ENCODE peak calls at places on chromosomes 11 and 22, in ten cellular contexts. One of them, this sample, is unnamed.

GRCh38 chr11:70785372-70785771 is 387.0 kb downstream of the CTTN start:
- DNase-seq in cardiac fibroblast: no peak
- DNase-seq in tibial artery: no peak
- DNase-seq in H1: no peak
- DNase-seq in hepatocyte: no peak
- DNase-seq in fibroblast of pulmonary artery: no peak
- DNase-seq in right atrium auricular region: no peak
- DNase-seq in OCI-LY7: no peak
- DNase-seq in epithelial cell of esophagus: no peak
- DNase-seq in astrocyte of the spinal cord: no peak
- DNase-seq in this sample: no peak

GRCh38 chr11:87778341-87778740 is 396.9 kb downstream of the RAB38 start:
- DNase-seq in epithelial cell of esophagus: peak
- DNase-seq in astrocyte of the spinal cord: peak
- DNase-seq in hepatocyte: no peak
- DNase-seq in cardiac fibroblast: no peak
- DNase-seq in fibroblast of pulmonary artery: no peak
- DNase-seq in right atrium auricular region: no peak
- DNase-seq in OCI-LY7: no peak
- DNase-seq in tibial artery: no peak
- DNase-seq in H1: no peak
- DNase-seq in this sample: no peak

GRCh38 chr22:31927562-31927961 is 16.8 kb upstream of the YWHAH start:
- DNase-seq in epithelial cell of esophagus: no peak
- DNase-seq in hepatocyte: no peak
- DNase-seq in right atrium auricular region: no peak
- DNase-seq in tibial artery: no peak
- DNase-seq in cardiac fibroblast: no peak
- DNase-seq in fibroblast of pulmonary artery: no peak
- DNase-seq in OCI-LY7: no peak
- DNase-seq in astrocyte of the spinal cord: no peak
- DNase-seq in H1: no peak
- DNase-seq in this sample: no peak

GRCh38 chr11:2137202-2138071 is 1.8 kb downstream of the IGF2 start:
- DNase-seq in astrocyte of the spinal cord: peak
- DNase-seq in fibroblast of pulmonary artery: peak
- DNase-seq in H1: peak
- DNase-seq in OCI-LY7: no peak
- DNase-seq in hepatocyte: peak
- DNase-seq in epithelial cell of esophagus: peak
- DNase-seq in cardiac fibroblast: peak
- DNase-seq in tibial artery: no peak
- DNase-seq in right atrium auricular region: peak
- DNase-seq in this sample: peak

GRCh38 chr22:29308791-29309262 is 2.4 kb downstream of the GAS2L1 start:
- DNase-seq in epithelial cell of esophagus: peak
- DNase-seq in astrocyte of the spinal cord: peak
- DNase-seq in cardiac fibroblast: peak
- DNase-seq in OCI-LY7: no peak
- DNase-seq in H1: peak
- DNase-seq in fibroblast of pulmonary artery: peak
- DNase-seq in hepatocyte: no peak
- DNase-seq in tibial artery: peak
- DNase-seq in right atrium auricular region: no peak
- DNase-seq in this sample: no peak

GRCh38 chr22:27115816-27116256 is 458.4 kb downstream of the MIAT start:
- DNase-seq in astrocyte of the spinal cord: peak
- DNase-seq in fibroblast of pulmonary artery: peak
- DNase-seq in H1: no peak
- DNase-seq in hepatocyte: peak
- DNase-seq in epithelial cell of esophagus: peak
- DNase-seq in OCI-LY7: no peak
- DNase-seq in right atrium auricular region: no peak
- DNase-seq in cardiac fibroblast: peak
- DNase-seq in tibial artery: peak
- DNase-seq in this sample: no peak

GRCh38 chr11:43790444-43790794 is 90.2 kb upstream of the ALKBH3 start:
- DNase-seq in hepatocyte: no peak
- DNase-seq in right atrium auricular region: no peak
- DNase-seq in epithelial cell of esophagus: peak
- DNase-seq in H1: no peak
- DNase-seq in fibroblast of pulmonary artery: peak
- DNase-seq in tibial artery: no peak
- DNase-seq in OCI-LY7: no peak
- DNase-seq in astrocyte of the spinal cord: no peak
- DNase-seq in cardiac fibroblast: no peak
- DNase-seq in this sample: no peak

GRCh38 chr22:49302530-49302929 is 525.1 kb downstream of the BRD1 start:
- DNase-seq in OCI-LY7: no peak
- DNase-seq in tibial artery: peak
- DNase-seq in fibroblast of pulmonary artery: no peak
- DNase-seq in hepatocyte: no peak
- DNase-seq in right atrium auricular region: peak
- DNase-seq in astrocyte of the spinal cord: no peak
- DNase-seq in epithelial cell of esophagus: no peak
- DNase-seq in cardiac fibroblast: no peak
- DNase-seq in H1: no peak
- DNase-seq in this sample: no peak

GRCh38 chr11:83456075-83456474 is 169.9 kb upstream of the CCDC90B start:
- DNase-seq in hepatocyte: no peak
- DNase-seq in right atrium auricular region: no peak
- DNase-seq in H1: peak
- DNase-seq in tibial artery: no peak
- DNase-seq in cardiac fibroblast: no peak
- DNase-seq in astrocyte of the spinal cord: no peak
- DNase-seq in OCI-LY7: no peak
- DNase-seq in epithelial cell of esophagus: no peak
- DNase-seq in fibroblast of pulmonary artery: no peak
- DNase-seq in this sample: peak

GRCh38 chr11:34887260-34887659 is 28.9 kb downstream of the APIP start:
- DNase-seq in astrocyte of the spinal cord: no peak
- DNase-seq in H1: no peak
- DNase-seq in OCI-LY7: no peak
- DNase-seq in hepatocyte: no peak
- DNase-seq in epithelial cell of esophagus: no peak
- DNase-seq in tibial artery: no peak
- DNase-seq in fibroblast of pulmonary artery: no peak
- DNase-seq in cardiac fibroblast: no peak
- DNase-seq in right atrium auricular region: no peak
- DNase-seq in this sample: no peak

GRCh38 chr11:75351541-75352416 is at the start of gene ARRB1:
- DNase-seq in fibroblast of pulmonary artery: peak
- DNase-seq in astrocyte of the spinal cord: no peak
- DNase-seq in tibial artery: peak
- DNase-seq in H1: peak
- DNase-seq in epithelial cell of esophagus: peak
- DNase-seq in right atrium auricular region: no peak
- DNase-seq in hepatocyte: peak
- DNase-seq in OCI-LY7: no peak
- DNase-seq in cardiac fibroblast: peak
- DNase-seq in this sample: peak

GRCh38 chr11:124108158-124108557 is 7.1 kb upstream of the VWA5A start:
- DNase-seq in H1: no peak
- DNase-seq in tibial artery: no peak
- DNase-seq in OCI-LY7: peak
- DNase-seq in right atrium auricular region: no peak
- DNase-seq in cardiac fibroblast: peak
- DNase-seq in hepatocyte: peak
- DNase-seq in epithelial cell of esophagus: peak
- DNase-seq in fibroblast of pulmonary artery: peak
- DNase-seq in astrocyte of the spinal cord: peak
- DNase-seq in this sample: peak

GRCh38 chr22:38618682-38619081 is 37.5 kb downstream of the FAM227A start:
- DNase-seq in tibial artery: no peak
- DNase-seq in OCI-LY7: no peak
- DNase-seq in fibroblast of pulmonary artery: peak
- DNase-seq in hepatocyte: no peak
- DNase-seq in H1: no peak
- DNase-seq in astrocyte of the spinal cord: no peak
- DNase-seq in cardiac fibroblast: peak
- DNase-seq in epithelial cell of esophagus: peak
- DNase-seq in right atrium auricular region: no peak
- DNase-seq in this sample: no peak

GRCh38 chr11:65266210-65266609 is 4.4 kb downstream of the POLA2 start:
- DNase-seq in OCI-LY7: peak
- DNase-seq in astrocyte of the spinal cord: no peak
- DNase-seq in epithelial cell of esophagus: no peak
- DNase-seq in right atrium auricular region: no peak
- DNase-seq in cardiac fibroblast: no peak
- DNase-seq in H1: no peak
- DNase-seq in hepatocyte: no peak
- DNase-seq in fibroblast of pulmonary artery: peak
- DNase-seq in tibial artery: no peak
- DNase-seq in this sample: no peak

GRCh38 chr11:45818961-45819605 is 14.1 kb downstream of the SLC35C1 start:
- DNase-seq in fibroblast of pulmonary artery: no peak
- DNase-seq in right atrium auricular region: no peak
- DNase-seq in tibial artery: peak
- DNase-seq in cardiac fibroblast: no peak
- DNase-seq in H1: no peak
- DNase-seq in OCI-LY7: no peak
- DNase-seq in hepatocyte: no peak
- DNase-seq in astrocyte of the spinal cord: no peak
- DNase-seq in epithelial cell of esophagus: no peak
- DNase-seq in this sample: no peak

GRCh38 chr11:104705475-104706195 is 192.6 kb downstream of the CASP12 start:
- DNase-seq in astrocyte of the spinal cord: peak
- DNase-seq in fibroblast of pulmonary artery: peak
- DNase-seq in epithelial cell of esophagus: peak
- DNase-seq in OCI-LY7: peak
- DNase-seq in H1: no peak
- DNase-seq in hepatocyte: peak
- DNase-seq in cardiac fibroblast: peak
- DNase-seq in tibial artery: peak
- DNase-seq in right atrium auricular region: peak
- DNase-seq in this sample: no peak

GRCh38 chr11:94450061-94450460 is 43.6 kb downstream of the MRE11 start:
- DNase-seq in right atrium auricular region: no peak
- DNase-seq in cardiac fibroblast: peak
- DNase-seq in H1: no peak
- DNase-seq in fibroblast of pulmonary artery: peak
- DNase-seq in tibial artery: no peak
- DNase-seq in epithelial cell of esophagus: peak
- DNase-seq in OCI-LY7: no peak
- DNase-seq in hepatocyte: no peak
- DNase-seq in astrocyte of the spinal cord: peak
- DNase-seq in this sample: no peak
- H3K4me3 ChIP-seq in right atrium auricular region: no peak
- H3K4me3 ChIP-seq in cardiac fibroblast: no peak
- H3K4me3 ChIP-seq in H1: no peak
- H3K4me3 ChIP-seq in fibroblast of pulmonary artery: no peak
- H3K4me3 ChIP-seq in tibial artery: no peak
- H3K4me3 ChIP-seq in epithelial cell of esophagus: no peak
- H3K4me3 ChIP-seq in OCI-LY7: no peak
- H3K4me3 ChIP-seq in hepatocyte: no peak
- H3K4me3 ChIP-seq in astrocyte of the spinal cord: no peak
- H3K4me3 ChIP-seq in this sample: no peak

DNA sequence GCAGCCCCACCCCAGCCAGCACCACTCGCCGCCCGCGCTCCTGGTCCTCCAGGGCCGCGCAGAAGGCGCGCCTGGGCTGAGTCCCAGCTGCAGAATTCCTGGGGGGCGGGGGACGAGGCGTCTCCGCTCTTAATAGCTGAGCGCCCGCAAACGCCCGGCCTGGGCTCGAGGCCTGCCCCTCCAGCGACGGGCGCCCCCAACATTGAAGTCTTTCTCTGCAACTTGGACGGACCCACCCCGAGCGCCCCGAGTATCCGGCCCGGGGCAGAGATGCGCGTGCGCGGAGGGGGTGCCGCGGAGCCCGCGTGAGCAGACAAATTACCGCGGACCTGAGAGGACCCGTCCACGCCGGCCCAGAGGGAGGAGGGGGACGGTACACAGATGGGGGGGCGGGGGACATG is 6.7 kb upstream of the SYT7 start:
- DNase-seq in fibroblast of pulmonary artery: no peak
- DNase-seq in tibial artery: no peak
- DNase-seq in right atrium auricular region: no peak
- DNase-seq in cardiac fibroblast: peak
- DNase-seq in OCI-LY7: no peak
- DNase-seq in epithelial cell of esophagus: no peak
- DNase-seq in hepatocyte: peak
- DNase-seq in H1: peak
- DNase-seq in astrocyte of the spinal cord: no peak
- DNase-seq in this sample: no peak
- H3K4me3 ChIP-seq in fibroblast of pulmonary artery: peak
- H3K4me3 ChIP-seq in tibial artery: peak
- H3K4me3 ChIP-seq in right atrium auricular region: peak
- H3K4me3 ChIP-seq in cardiac fibroblast: peak
- H3K4me3 ChIP-seq in OCI-LY7: no peak
- H3K4me3 ChIP-seq in epithelial cell of esophagus: peak
- H3K4me3 ChIP-seq in hepatocyte: peak
- H3K4me3 ChIP-seq in H1: peak
- H3K4me3 ChIP-seq in astrocyte of the spinal cord: peak
- H3K4me3 ChIP-seq in this sample: peak

DNA sequence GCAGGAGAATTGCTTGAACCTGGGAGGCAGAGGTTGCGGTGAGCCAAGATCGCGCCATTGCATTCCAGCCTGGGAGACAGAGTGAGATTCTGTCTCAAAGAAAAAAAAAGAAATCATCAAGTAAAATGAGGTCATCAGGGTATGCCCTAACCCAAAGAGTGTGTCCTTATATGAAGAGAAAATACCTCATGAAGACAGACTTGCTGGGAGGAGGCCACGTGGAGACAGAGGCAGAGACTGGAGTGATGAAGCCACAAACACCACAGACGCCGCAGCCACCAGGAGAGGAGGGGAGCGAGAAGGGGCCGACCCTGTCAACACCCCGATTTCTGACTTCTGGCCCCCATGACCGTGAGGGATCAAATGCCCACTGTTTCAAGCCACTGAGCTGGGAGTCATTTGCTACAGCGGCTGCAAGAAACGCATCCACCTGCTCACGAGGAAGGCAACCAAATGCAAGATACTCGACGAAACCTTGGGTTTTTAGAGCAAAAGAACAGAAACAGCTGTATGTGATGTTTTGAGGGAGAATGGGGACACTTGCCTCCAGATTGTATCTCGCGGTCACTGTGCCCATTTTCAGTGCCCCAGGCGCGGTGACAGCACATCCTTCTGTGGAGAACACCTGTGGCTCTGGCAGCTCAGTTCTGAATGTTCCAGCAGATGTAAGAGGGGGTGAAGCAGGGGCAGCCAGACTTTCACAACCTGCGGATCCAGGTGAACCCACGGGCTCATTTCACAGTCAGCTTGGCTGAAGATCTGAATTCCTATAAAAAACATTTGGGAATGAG is 1317.2 kb downstream of the TBC1D22A start:
- DNase-seq in tibial artery: no peak
- DNase-seq in astrocyte of the spinal cord: no peak
- DNase-seq in fibroblast of pulmonary artery: no peak
- DNase-seq in right atrium auricular region: no peak
- DNase-seq in H1: no peak
- DNase-seq in cardiac fibroblast: no peak
- DNase-seq in OCI-LY7: peak
- DNase-seq in epithelial cell of esophagus: no peak
- DNase-seq in hepatocyte: no peak
- DNase-seq in this sample: no peak
- H3K4me3 ChIP-seq in tibial artery: no peak
- H3K4me3 ChIP-seq in astrocyte of the spinal cord: no peak
- H3K4me3 ChIP-seq in fibroblast of pulmonary artery: no peak
- H3K4me3 ChIP-seq in right atrium auricular region: no peak
- H3K4me3 ChIP-seq in H1: no peak
- H3K4me3 ChIP-seq in cardiac fibroblast: no peak
- H3K4me3 ChIP-seq in OCI-LY7: no peak
- H3K4me3 ChIP-seq in epithelial cell of esophagus: no peak
- H3K4me3 ChIP-seq in hepatocyte: no peak
- H3K4me3 ChIP-seq in this sample: no peak

GRCh38 chr11:85685131-85685819 is 720 bp downstream of the CCDC89 start:
- DNase-seq in epithelial cell of esophagus: no peak
- DNase-seq in H1: no peak
- DNase-seq in hepatocyte: peak
- DNase-seq in fibroblast of pulmonary artery: peak
- DNase-seq in astrocyte of the spinal cord: no peak
- DNase-seq in OCI-LY7: no peak
- DNase-seq in tibial artery: no peak
- DNase-seq in right atrium auricular region: no peak
- DNase-seq in cardiac fibroblast: peak
- DNase-seq in this sample: no peak
- H3K4me3 ChIP-seq in epithelial cell of esophagus: no peak
- H3K4me3 ChIP-seq in H1: no peak
- H3K4me3 ChIP-seq in hepatocyte: no peak
- H3K4me3 ChIP-seq in fibroblast of pulmonary artery: peak
- H3K4me3 ChIP-seq in astrocyte of the spinal cord: peak
- H3K4me3 ChIP-seq in OCI-LY7: no peak
- H3K4me3 ChIP-seq in tibial artery: peak
- H3K4me3 ChIP-seq in right atrium auricular region: peak
- H3K4me3 ChIP-seq in cardiac fibroblast: peak
- H3K4me3 ChIP-seq in this sample: no peak

This sample was measured in WERI-Rb-1.